ENCODE peak calls at places on chromosomes 13 and 19, in four cellular contexts. K is nephron progenitor cell, S is foreskin keratinocyte, C is Ammon's horn. B is an unnamed sample.

GRCh38 chr19:54319049-54319448 is 6.1 kb upstream of the LILRA5 start:
- DNase-seq in K (no peak), S (no peak), C (no peak), B (no peak)

GRCh38 chr19:19464339-19465098 is 50.8 kb downstream of the TSSK6 start:
- DNase-seq in K (no peak), S (peak), C (no peak), B (peak)

GRCh38 chr13:110819203-110820014 is 95.5 kb downstream of the ANKRD10 start:
- DNase-seq in K (peak), S (no peak), C (peak), B (peak)

GRCh38 chr13:79445968-79446645 is 34.8 kb upstream of the NDFIP2 start:
- DNase-seq in K (no peak), C (no peak), S (no peak), B (no peak)

GRCh38 chr13:80134360-80134759 is 206.6 kb downstream of the SPRY2 start:
- DNase-seq in C (no peak), S (no peak), K (no peak), B (no peak)

GRCh38 chr13:112619730-112620639 is 32.0 kb upstream of the TUBGCP3 start:
- DNase-seq in C (peak), K (peak), S (no peak), B (peak)

GRCh38 chr19:6723108-6723618 is 2.7 kb upstream of the C3 start:
- DNase-seq in K (no peak), S (no peak), C (peak), B (peak)

GRCh38 chr13:49164712-49165111 is 55.4 kb upstream of the MLNR start:
- DNase-seq in C (no peak), S (no peak), K (no peak), B (no peak)

GRCh38 chr19:53982611-53983010 is 8.8 kb upstream of the CACNG6 start:
- DNase-seq in K (peak), S (no peak), C (no peak), B (peak)